ENCODE peak calls at places on chromosomes 2 and 18, in six cellular contexts. J is IMR-90; T is fibroblast of lung; P is HCT116; Z is effector memory CD4-positive, alpha-beta T cell; S is transverse colon. F is an unnamed sample. For H3K4me1, the result is how much of the 10 kb centered on the place peaks cover.

GRCh38 chr18:29969876-29970275 is 1072.7 kb downstream of the DSC3 start:
- DNase-seq in J (no peak), T (no peak), P (no peak), Z (no peak), S (no peak), F (no peak)

GRCh38 chr18:29823671-29824070 is 1218.9 kb downstream of the DSC3 start:
- DNase-seq in J (no peak), T (no peak), P (no peak), Z (no peak), S (no peak), F (no peak)

GRCh38 chr18:62944454-62944853 is 229.1 kb downstream of the PHLPP1 start:
- DNase-seq in J (no peak), T (peak), P (no peak), Z (no peak), S (no peak), F (no peak)

GRCh38 chr2:224085246-224085645 is 46.2 kb upstream of the SERPINE2 start:
- DNase-seq in J (peak), T (peak), P (peak), Z (no peak), S (no peak), F (no peak)

GRCh38 chr2:110674620-110675555 is 3.0 kb downstream of the BUB1 start:
- DNase-seq in J (peak), T (peak), P (no peak), Z (peak), S (peak), F (no peak)

GRCh38 chr2:105403785-105404698 is 5.2 kb upstream of the FHL2 start:
- DNase-seq in J (peak), T (peak), P (peak), Z (no peak), S (peak), F (peak)

GRCh38 chr18:136433-136832 is 21.9 kb upstream of the USP14 start:
- DNase-seq in J (no peak), T (no peak), P (no peak), Z (peak), S (peak), F (peak)

GRCh38 chr2:238257786-238258700 is 18.2 kb upstream of the HES6 start:
- DNase-seq in J (no peak), T (no peak), P (no peak), Z (no peak), S (no peak), F (no peak)

GRCh38 chr18:39799010-39799409 is 2156.0 kb upstream of the PIK3C3 start:
- DNase-seq in J (no peak), T (peak), P (no peak), Z (no peak), S (peak), F (no peak)

GRCh38 chr2:64876137-64876647 is 113.0 kb upstream of the SLC1A4 start:
- DNase-seq in J (peak), T (peak), P (peak), Z (no peak), S (peak), F (peak)

GRCh38 chr2:42047488-42048317 is at the start of gene PKDCC:
- DNase-seq in J (peak), T (peak), P (no peak), Z (peak), S (peak), F (peak)

GRCh38 chr2:46270384-46270783 is 26.8 kb upstream of the EPAS1 start:
- DNase-seq in J (peak), T (no peak), P (no peak), Z (no peak), S (no peak), F (no peak)

GRCh38 chr2:197675711-197676188 is 363 bp upstream of the RFTN2 start:
- DNase-seq in J (peak), T (peak), P (no peak), Z (no peak), S (no peak), F (no peak)

GRCh38 chr2:221397179-221397578 is 174.9 kb downstream of the EPHA4 start:
- DNase-seq in J (peak), T (peak), P (no peak), Z (no peak), S (no peak), F (no peak)

GRCh38 chr2:233679176-233679575 is 2.5 kb upstream of the UGT1A7 start:
- DNase-seq in J (no peak), T (no peak), P (no peak), Z (no peak), S (no peak), F (no peak)

GRCh38 chr2:215828528-215829184 is 184.7 kb downstream of the MREG start:
- DNase-seq in J (peak), T (peak), P (peak), Z (no peak), S (peak), F (peak)

GRCh38 chr2:25041307-25041927 is 459 bp upstream of the EFR3B start:
- DNase-seq in J (peak), T (peak), P (peak), Z (no peak), S (peak), F (peak)

GRCh38 chr2:117555965-117556364 is 258.5 kb upstream of the DDX18 start:
- DNase-seq in J (no peak), T (no peak), P (no peak), Z (no peak), S (no peak), F (no peak)

GRCh38 chr2:213080969-213081617 is 70.3 kb downstream of the IKZF2 start:
- DNase-seq in J (no peak), T (no peak), P (no peak), Z (no peak), S (no peak), F (no peak)

GRCh38 chr2:216350214-216350789 is 22.0 kb downstream of the MARCHF4 start:
- DNase-seq in J (peak), T (peak), P (no peak), Z (no peak), S (no peak), F (no peak)

GRCh38 chr2:26407517-26407916 is 5.8 kb downstream of the DRC1 start:
- DNase-seq in J (no peak), T (no peak), P (no peak), Z (no peak), S (no peak), F (no peak)

GRCh38 chr2:238494573-238494961 is 67.8 kb downstream of the ASB1 start:
- DNase-seq in J (no peak), T (no peak), P (no peak), Z (no peak), S (no peak), F (no peak)

GRCh38 chr2:234500394-234501006 is 3.6 kb upstream of the ARL4C start:
- DNase-seq in J (peak), T (peak), P (peak), Z (peak), S (peak), F (peak)

GRCh38 chr18:52323802-52324201 is 16.2 kb upstream of the DCC start:
- DNase-seq in J (no peak), T (no peak), P (no peak), Z (no peak), S (no peak), F (no peak)

GRCh38 chr2:136530154-136530553 is 235.2 kb upstream of the THSD7B start:
- DNase-seq in J (no peak), T (no peak), P (no peak), Z (no peak), S (no peak), F (no peak)

GRCh38 chr2:86062043-86062442 is 43.6 kb downstream of the POLR1A start:
- DNase-seq in J (peak), T (peak), P (no peak), Z (no peak), S (no peak), F (no peak)

GRCh38 chr2:33694904-33695303 is 95.8 kb upstream of the FAM98A start:
- DNase-seq in J (no peak), T (no peak), P (no peak), Z (no peak), S (no peak), F (no peak)

GRCh38 chr2:246489-247145 is 17.2 kb downstream of the SH3YL1 start:
- DNase-seq in J (peak), T (peak), P (peak), Z (no peak), S (no peak), F (peak)

GRCh38 chr2:161029321-161029720 is 130.9 kb upstream of the TANK start:
- DNase-seq in J (no peak), T (no peak), P (no peak), Z (no peak), S (no peak), F (no peak)

GRCh38 chr2:231454361-231454791 is 9.9 kb downstream of the NCL start:
- DNase-seq in J (no peak), T (no peak), P (no peak), Z (no peak), S (no peak), F (no peak)

GRCh38 chr2:143975216-143975615 is 544.7 kb downstream of the ZEB2 start:
- DNase-seq in J (no peak), T (no peak), P (no peak), Z (no peak), S (no peak), F (no peak)

GRCh38 chr18:11260963-11261441 is 111.6 kb upstream of the PIEZO2 start:
- DNase-seq in J (no peak), T (no peak), P (no peak), Z (no peak), S (no peak), F (no peak)

GRCh38 chr2:227862741-227863588 is 8.5 kb upstream of the DAW1 start:
- DNase-seq in J (peak), T (peak), P (peak), Z (no peak), S (no peak), F (peak)

GRCh38 chr2:69242651-69243051 is 144.4 kb downstream of the GFPT1 start:
- DNase-seq in J (peak), T (peak), P (no peak), Z (no peak), S (no peak), F (no peak)

GRCh38 chr2:227862227-227862740 is 9.1 kb upstream of the DAW1 start:
- DNase-seq in J (peak), T (peak), P (peak), Z (no peak), S (peak), F (no peak)

GRCh38 chr2:71687412-71687811 is 234.1 kb downstream of the DYSF start:
- DNase-seq in J (no peak), T (no peak), P (no peak), Z (no peak), S (no peak), F (no peak)

GRCh38 chr2:128260239-128261138 is 58.2 kb downstream of the HS6ST1 start:
- DNase-seq in J (peak), T (peak), P (peak), Z (no peak), S (no peak), F (no peak)

GRCh38 chr2:69278366-69278765 is 108.7 kb downstream of the GFPT1 start:
- DNase-seq in J (peak), T (peak), P (no peak), Z (no peak), S (no peak), F (no peak)

GRCh38 chr2:170361359-170361936 is 183.5 kb downstream of the MYO3B start:
- DNase-seq in J (peak), T (peak), P (peak), Z (no peak), S (peak), F (peak)
- H3K4me1 ChIP-seq in J (under half), T (under half), P (under half), Z (under half), S (under half), F (under half)

GRCh38 chr2:150610670-150611279 is 123.3 kb upstream of the RND3 start:
- DNase-seq in J (peak), T (peak), P (peak), Z (no peak), S (peak), F (peak)
- H3K4me3 ChIP-seq in J (no peak), T (no peak), P (no peak), Z (no peak), S (no peak), F (no peak)

GRCh38 chr2:96882906-96883305 is 13.0 kb upstream of the SEMA4C start:
- DNase-seq in J (no peak), T (no peak), P (no peak), Z (no peak), S (no peak), F (no peak)
- H3K4me1 ChIP-seq in J (under half), T (under half), P (under half), Z (under half), S (under half), F (under half)

GRCh38 chr2:236507393-236508085 is 62.1 kb upstream of the ACKR3 start:
- DNase-seq in J (no peak), T (peak), P (no peak), Z (no peak), S (peak), F (no peak)
- H3K4me3 ChIP-seq in J (no peak), T (no peak), P (no peak), Z (peak), S (peak), F (no peak)

GRCh38 chr2:8654041-8654440 is 27.8 kb upstream of the ID2 start:
- DNase-seq in J (no peak), T (no peak), P (no peak), Z (no peak), S (no peak), F (no peak)
- H3K4me1 ChIP-seq in J (under half), T (under half), P (under half), Z (under half), S (under half), F (under half)

DNA sequence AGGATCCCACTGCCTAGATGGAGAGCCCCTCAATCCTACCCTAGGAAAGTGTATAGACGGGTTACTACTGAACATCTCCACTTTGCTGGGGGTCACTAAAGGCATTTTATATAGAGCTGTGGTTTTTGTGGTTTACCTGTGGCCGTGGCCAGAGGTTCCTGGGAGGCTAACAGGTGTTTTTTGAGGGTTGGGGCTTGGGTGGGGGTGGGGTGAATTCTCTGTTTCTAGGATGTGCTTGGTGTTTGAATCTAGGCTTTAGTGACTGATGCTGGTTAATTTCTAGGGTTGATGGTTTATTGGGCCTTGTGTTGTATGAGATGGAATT is 7.7 kb downstream of the HOXD8 start:
- DNase-seq in J (no peak), T (no peak), P (no peak), Z (no peak), S (no peak), F (no peak)
- H3K4me3 ChIP-seq in J (no peak), T (no peak), P (peak), Z (no peak), S (peak), F (no peak)